ENCODE peak calls at places on chromosomes 16 and 17, in seven cellular contexts. S is NCI-H226; Y is effector memory CD8-positive, alpha-beta T cell; Q is activated CD8-positive, alpha-beta memory T cell treated with anti-CD3 and anti-CD28 coated beads for 48 hours; Z is SHP77; X is NCI-H2081; E is myocyte. K is an unnamed sample.

GRCh38 chr17:40113961-40114272 is 7.9 kb upstream of the MSL1 start:
- DNase-seq in S (no peak), Y (no peak), Q (no peak), Z (no peak), X (no peak), E (no peak), K (no peak)

GRCh38 chr16:57358527-57359095 is at the start of gene CCL22:
- DNase-seq in S (no peak), Y (no peak), Q (no peak), Z (no peak), X (no peak), E (no peak), K (no peak)

GRCh38 chr16:15652293-15653001 is 2.4 kb downstream of the NDE1 start:
- DNase-seq in S (no peak), Y (no peak), Q (no peak), Z (no peak), X (no peak), E (no peak), K (no peak)

GRCh38 chr17:69717214-69717613 is 302.7 kb downstream of the MAP2K6 start:
- DNase-seq in S (no peak), Y (no peak), Q (no peak), Z (no peak), X (no peak), E (no peak), K (no peak)

GRCh38 chr17:69460963-69461922 is 46.7 kb downstream of the MAP2K6 start:
- DNase-seq in S (no peak), Y (no peak), Q (no peak), Z (no peak), X (no peak), E (no peak), K (no peak)

GRCh38 chr17:39080416-39081179 is 70.8 kb downstream of the PLXDC1 start:
- DNase-seq in S (no peak), Y (no peak), Q (no peak), Z (no peak), X (no peak), E (peak; percentile 79), K (no peak)

GRCh38 chr16:77675464-77676324 is 46.6 kb upstream of the NUDT7 start:
- DNase-seq in S (peak; percentile 18), Y (peak; percentile 59), Q (peak; percentile 33), Z (peak; percentile 83), X (peak; percentile 65), E (peak; percentile 80), K (peak; percentile 72)

GRCh38 chr17:76820523-76820922 is 47.7 kb upstream of the MGAT5B start:
- DNase-seq in S (no peak), Y (no peak), Q (no peak), Z (peak; percentile 38), X (peak; percentile 89), E (no peak), K (no peak)

GRCh38 chr17:81959362-81960129 is 1.4 kb downstream of the NOTUM start:
- DNase-seq in S (peak; percentile 47), Y (peak; percentile 80), Q (peak; percentile 55), Z (peak; percentile 57), X (peak; percentile 50), E (peak; percentile 60), K (no peak)

GRCh38 chr16:67150833-67151396 is at the start of gene B3GNT9:
- DNase-seq in S (peak; percentile 78), Y (no peak), Q (no peak), Z (no peak), X (peak; percentile 32), E (peak; percentile 81), K (no peak)

GRCh38 chr17:59899099-59899498 is 6.2 kb downstream of the RPS6KB1 start:
- DNase-seq in S (no peak), Y (no peak), Q (no peak), Z (no peak), X (peak; percentile 42), E (no peak), K (peak; percentile 12)

GRCh38 chr16:52573365-52574104 is 26.6 kb upstream of the TOX3 start:
- DNase-seq in S (no peak), Y (no peak), Q (no peak), Z (no peak), X (no peak), E (no peak), K (no peak)

GRCh38 chr17:60864674-60865080 is 187.0 kb downstream of the BCAS3 start:
- DNase-seq in S (no peak), Y (no peak), Q (no peak), Z (no peak), X (no peak), E (peak; percentile 16), K (no peak)

GRCh38 chr16:84354306-84354705 is 14.0 kb upstream of the ATP2C2 start:
- DNase-seq in S (no peak), Y (no peak), Q (no peak), Z (no peak), X (no peak), E (no peak), K (no peak)

GRCh38 chr17:50265690-50266306 is 8.5 kb upstream of the TMEM92 start:
- DNase-seq in S (no peak), Y (no peak), Q (no peak), Z (no peak), X (no peak), E (no peak), K (no peak)

K was measured in astrocyte of the cerebellum.